ENCODE peak calls at places on chromosomes 13 and 19, in four cellular contexts. One of them, this sample, is unnamed.

GRCh38 chr13:93169980-93170379 is 56.6 kb upstream of the GPC6 start:
- DNase-seq in effector memory CD4-positive, alpha-beta T cell: no peak
- DNase-seq in SK-N-SH: no peak
- DNase-seq in kidney: no peak
- DNase-seq in this sample: no peak

GRCh38 chr19:18416778-18417249 is 2.4 kb upstream of the SSBP4 start:
- DNase-seq in effector memory CD4-positive, alpha-beta T cell: peak; percentile 71
- DNase-seq in SK-N-SH: peak; percentile 92
- DNase-seq in kidney: peak; percentile 98
- DNase-seq in this sample: no peak

GRCh38 chr19:30629086-30629485 is 256.9 kb downstream of the ZNF536 start:
- DNase-seq in effector memory CD4-positive, alpha-beta T cell: no peak
- DNase-seq in SK-N-SH: no peak
- DNase-seq in kidney: no peak
- DNase-seq in this sample: no peak

GRCh38 chr19:32567486-32567885 is 13.5 kb upstream of the PDCD5 start:
- DNase-seq in effector memory CD4-positive, alpha-beta T cell: no peak
- DNase-seq in SK-N-SH: no peak
- DNase-seq in kidney: no peak
- DNase-seq in this sample: no peak

GRCh38 chr19:40690050-40690698 is at the start of gene NUMBL:
- DNase-seq in effector memory CD4-positive, alpha-beta T cell: no peak
- DNase-seq in SK-N-SH: peak; percentile 99
- DNase-seq in kidney: no peak
- DNase-seq in this sample: no peak

GRCh38 chr13:83773961-83774360 is 108.3 kb downstream of the SLITRK1 start:
- DNase-seq in effector memory CD4-positive, alpha-beta T cell: no peak
- DNase-seq in SK-N-SH: no peak
- DNase-seq in kidney: no peak
- DNase-seq in this sample: no peak

GRCh38 chr13:103835052-103835451 is 768.8 kb upstream of the SLC10A2 start:
- DNase-seq in effector memory CD4-positive, alpha-beta T cell: no peak
- DNase-seq in SK-N-SH: no peak
- DNase-seq in kidney: no peak
- DNase-seq in this sample: no peak

GRCh38 chr19:5624154-5624663 is 1.3 kb downstream of the SAFB start:
- DNase-seq in effector memory CD4-positive, alpha-beta T cell: no peak
- DNase-seq in SK-N-SH: peak; percentile 35
- DNase-seq in kidney: no peak
- DNase-seq in this sample: no peak

GRCh38 chr19:4795400-4795799 is 3.9 kb downstream of the FEM1A start:
- DNase-seq in effector memory CD4-positive, alpha-beta T cell: no peak
- DNase-seq in SK-N-SH: no peak
- DNase-seq in kidney: no peak
- DNase-seq in this sample: no peak

GRCh38 chr13:73228546-73228945 is 169.7 kb downstream of the KLF5 start:
- DNase-seq in effector memory CD4-positive, alpha-beta T cell: no peak
- DNase-seq in SK-N-SH: no peak
- DNase-seq in kidney: no peak
- DNase-seq in this sample: no peak

DNA sequence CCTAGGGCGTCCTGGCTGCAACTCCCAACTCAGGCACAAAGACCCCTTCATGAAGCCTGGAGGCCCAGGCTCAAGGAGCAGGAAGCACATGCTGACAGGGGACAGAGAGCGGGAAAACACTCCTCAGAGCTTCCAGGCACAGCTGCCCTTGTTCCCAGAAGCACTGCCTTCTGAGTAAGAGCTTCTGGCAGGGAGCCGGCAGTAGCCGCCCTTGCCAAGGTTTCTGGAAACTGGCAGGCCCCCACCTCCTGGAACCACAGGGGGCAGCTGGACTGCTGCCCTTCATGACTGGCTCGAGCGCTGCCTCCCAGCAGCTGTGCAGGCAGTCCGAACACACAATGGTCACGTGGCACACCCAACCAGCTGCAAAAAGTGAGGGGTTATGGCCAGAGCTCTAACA is 33.6 kb upstream of the EPHX3 start:
- DNase-seq in effector memory CD4-positive, alpha-beta T cell: no peak
- DNase-seq in SK-N-SH: peak; percentile 91
- DNase-seq in kidney: peak; percentile 97
- DNase-seq in this sample: no peak
- H3K36me3 ChIP-seq in effector memory CD4-positive, alpha-beta T cell: peaks cover 93% of the 10 kb centered on the region
- H3K36me3 ChIP-seq in SK-N-SH: peaks cover 68% of the 10 kb centered on the region
- H3K36me3 ChIP-seq in kidney: peaks cover 63% of the 10 kb centered on the region
- H3K36me3 ChIP-seq in this sample: peaks cover 44% of the 10 kb centered on the region

GRCh38 chr19:17170538-17171297 is 44.4 kb upstream of the USE1 start:
- DNase-seq in effector memory CD4-positive, alpha-beta T cell: no peak
- DNase-seq in SK-N-SH: no peak
- DNase-seq in kidney: no peak
- DNase-seq in this sample: no peak
- H3K36me3 ChIP-seq in effector memory CD4-positive, alpha-beta T cell: peaks cover 65% of the 10 kb centered on the region
- H3K36me3 ChIP-seq in SK-N-SH: peaks cover 23% of the 10 kb centered on the region
- H3K36me3 ChIP-seq in kidney: peaks cover 25% of the 10 kb centered on the region
- H3K36me3 ChIP-seq in this sample: peaks cover 23% of the 10 kb centered on the region

GRCh38 chr19:38737921-38738731 is 6.1 kb downstream of the CAPN12 start:
- DNase-seq in effector memory CD4-positive, alpha-beta T cell: no peak
- DNase-seq in SK-N-SH: no peak
- DNase-seq in kidney: peak; percentile 80
- DNase-seq in this sample: no peak
- H3K36me3 ChIP-seq in effector memory CD4-positive, alpha-beta T cell: no peaks in the 10 kb centered on the region
- H3K36me3 ChIP-seq in SK-N-SH: no peaks in the 10 kb centered on the region
- H3K36me3 ChIP-seq in kidney: no peaks in the 10 kb centered on the region
- H3K36me3 ChIP-seq in this sample: no peaks in the 10 kb centered on the region

GRCh38 chr19:11073568-11073967 is 15.7 kb upstream of the LDLR start:
- DNase-seq in effector memory CD4-positive, alpha-beta T cell: no peak
- DNase-seq in SK-N-SH: no peak
- DNase-seq in kidney: no peak
- DNase-seq in this sample: no peak
- H3K36me3 ChIP-seq in effector memory CD4-positive, alpha-beta T cell: no peaks in the 10 kb centered on the region
- H3K36me3 ChIP-seq in SK-N-SH: no peaks in the 10 kb centered on the region
- H3K36me3 ChIP-seq in kidney: no peaks in the 10 kb centered on the region
- H3K36me3 ChIP-seq in this sample: no peaks in the 10 kb centered on the region

GRCh38 chr13:91836554-91836953 is 438.1 kb downstream of the GPC5 start:
- DNase-seq in effector memory CD4-positive, alpha-beta T cell: no peak
- DNase-seq in SK-N-SH: no peak
- DNase-seq in kidney: no peak
- DNase-seq in this sample: no peak
- H3K36me3 ChIP-seq in effector memory CD4-positive, alpha-beta T cell: no peaks in the 10 kb centered on the region
- H3K36me3 ChIP-seq in SK-N-SH: no peaks in the 10 kb centered on the region
- H3K36me3 ChIP-seq in kidney: no peaks in the 10 kb centered on the region
- H3K36me3 ChIP-seq in this sample: no peaks in the 10 kb centered on the region

GRCh38 chr13:20065516-20065915 is 95.3 kb downstream of the GJA3 start:
- DNase-seq in effector memory CD4-positive, alpha-beta T cell: no peak
- DNase-seq in SK-N-SH: no peak
- DNase-seq in kidney: no peak
- DNase-seq in this sample: no peak

GRCh38 chr13:20058476-20058875 is 99.9 kb downstream of the ZMYM2 start:
- DNase-seq in effector memory CD4-positive, alpha-beta T cell: no peak
- DNase-seq in SK-N-SH: no peak
- DNase-seq in kidney: no peak
- DNase-seq in this sample: no peak

GRCh38 chr13:20069956-20070355 is 90.9 kb downstream of the GJA3 start:
- DNase-seq in effector memory CD4-positive, alpha-beta T cell: no peak
- DNase-seq in SK-N-SH: no peak
- DNase-seq in kidney: no peak
- DNase-seq in this sample: no peak

DNA sequence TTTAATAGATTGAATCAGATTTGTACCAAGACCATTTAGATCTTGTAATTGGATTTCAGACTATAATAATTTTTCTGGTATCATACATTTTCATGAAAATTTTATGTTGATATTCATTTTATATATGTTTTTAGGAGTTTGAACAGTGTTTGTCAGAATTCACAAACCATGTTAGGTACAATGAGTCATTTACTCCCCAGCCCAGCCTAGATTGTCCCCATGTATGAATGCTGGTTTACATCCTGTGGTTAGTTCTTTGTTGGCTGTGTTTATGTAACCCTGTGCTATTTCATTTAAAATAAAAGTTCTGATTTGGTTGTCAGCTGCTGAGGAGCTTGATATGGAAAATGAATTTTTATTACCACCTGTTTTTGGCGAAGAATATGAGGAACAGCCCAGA is 96.7 kb downstream of the GJA3 start:
- DNase-seq in effector memory CD4-positive, alpha-beta T cell: no peak
- DNase-seq in SK-N-SH: no peak
- DNase-seq in kidney: no peak
- DNase-seq in this sample: no peak
- H3K36me3 ChIP-seq in effector memory CD4-positive, alpha-beta T cell: peaks cover 79% of the 10 kb centered on the region
- H3K36me3 ChIP-seq in SK-N-SH: peaks cover 85% of the 10 kb centered on the region
- H3K36me3 ChIP-seq in kidney: peaks cover 68% of the 10 kb centered on the region
- H3K36me3 ChIP-seq in this sample: peaks cover 13% of the 10 kb centered on the region

DNA sequence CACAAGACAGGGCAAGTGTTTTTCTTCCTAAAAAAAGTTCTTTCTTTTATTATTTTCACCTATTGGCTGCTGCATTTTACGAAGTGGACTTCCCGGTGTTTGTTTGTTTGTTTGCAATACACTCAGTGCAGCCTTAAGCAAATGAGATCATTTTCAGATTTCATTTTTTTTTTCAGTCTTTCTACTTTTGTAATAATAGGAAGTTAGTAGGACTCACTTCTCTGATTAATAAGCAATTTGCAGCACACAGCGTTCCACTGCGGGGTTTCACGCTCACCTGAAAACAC is 128.3 kb downstream of the STK24 start:
- DNase-seq in effector memory CD4-positive, alpha-beta T cell: no peak
- DNase-seq in SK-N-SH: no peak
- DNase-seq in kidney: no peak
- DNase-seq in this sample: no peak
- H3K36me3 ChIP-seq in effector memory CD4-positive, alpha-beta T cell: peaks cover 25% of the 10 kb centered on the region
- H3K36me3 ChIP-seq in SK-N-SH: peaks cover 59% of the 10 kb centered on the region
- H3K36me3 ChIP-seq in kidney: peaks cover 38% of the 10 kb centered on the region
- H3K36me3 ChIP-seq in this sample: peaks cover 14% of the 10 kb centered on the region

GRCh38 chr19:1227313-1227626 is 10.5 kb downstream of the CBARP start:
- DNase-seq in effector memory CD4-positive, alpha-beta T cell: no peak
- DNase-seq in SK-N-SH: no peak
- DNase-seq in kidney: no peak
- DNase-seq in this sample: no peak

GRCh38 chr19:1227655-1228054 is 10.2 kb downstream of the CBARP start:
- DNase-seq in effector memory CD4-positive, alpha-beta T cell: no peak
- DNase-seq in SK-N-SH: no peak
- DNase-seq in kidney: no peak
- DNase-seq in this sample: no peak

GRCh38 chr19:1226227-1226518 is 11.6 kb downstream of the CBARP start:
- DNase-seq in effector memory CD4-positive, alpha-beta T cell: no peak
- DNase-seq in SK-N-SH: no peak
- DNase-seq in kidney: no peak
- DNase-seq in this sample: no peak

GRCh38 chr19:1225451-1226226 is 12.2 kb downstream of the CBARP start:
- DNase-seq in effector memory CD4-positive, alpha-beta T cell: no peak
- DNase-seq in SK-N-SH: no peak
- DNase-seq in kidney: no peak
- DNase-seq in this sample: no peak

DNA sequence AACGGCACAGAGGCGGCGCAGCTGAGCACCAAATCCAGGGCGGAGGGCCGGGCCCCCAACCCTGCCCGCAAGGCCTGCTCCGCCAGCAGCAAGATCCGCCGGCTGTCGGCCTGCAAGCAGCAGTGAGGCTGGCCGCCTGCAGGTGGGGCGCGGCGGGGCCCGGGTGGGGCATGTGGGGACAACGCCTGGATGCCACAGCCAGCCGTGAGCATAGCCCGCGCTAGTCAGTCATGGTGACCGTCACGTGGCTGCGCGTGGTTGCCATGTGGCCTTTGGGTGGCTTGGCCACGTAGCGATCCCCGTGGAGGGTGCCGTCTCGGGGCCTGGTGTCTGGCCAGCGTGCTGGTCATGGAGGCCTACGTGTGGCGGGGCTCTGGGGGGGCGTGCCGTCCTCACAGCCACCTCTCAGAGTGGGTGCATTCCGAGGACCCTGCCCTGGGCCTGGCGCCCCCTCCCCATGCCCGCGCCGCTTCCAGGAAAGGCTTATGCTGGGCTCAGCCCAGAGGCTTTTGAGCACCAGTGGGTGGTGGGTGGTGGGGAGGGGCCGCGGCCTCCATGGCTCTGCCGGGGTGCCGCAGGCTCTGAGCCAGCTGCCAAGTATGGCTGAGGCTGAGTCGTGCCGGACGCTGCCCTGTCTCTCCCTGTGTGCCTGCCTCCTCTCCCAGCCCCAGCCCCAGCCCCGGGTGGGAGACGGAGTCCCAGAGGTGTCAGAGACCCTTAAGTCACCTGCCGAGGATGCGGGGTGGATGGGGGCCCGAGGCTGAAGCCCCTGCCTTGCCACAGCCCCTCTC is 11.1 kb downstream of the CBARP start:
- DNase-seq in effector memory CD4-positive, alpha-beta T cell: no peak
- DNase-seq in SK-N-SH: no peak
- DNase-seq in kidney: no peak
- DNase-seq in this sample: no peak
- H3K36me3 ChIP-seq in effector memory CD4-positive, alpha-beta T cell: peaks cover 41% of the 10 kb centered on the region
- H3K36me3 ChIP-seq in SK-N-SH: peaks cover 52% of the 10 kb centered on the region
- H3K36me3 ChIP-seq in kidney: no peaks in the 10 kb centered on the region
- H3K36me3 ChIP-seq in this sample: peaks cover 38% of the 10 kb centered on the region

GRCh38 chr13:51371768-51372399 is 32.4 kb downstream of the SERPINE3 start:
- DNase-seq in effector memory CD4-positive, alpha-beta T cell: no peak
- DNase-seq in SK-N-SH: no peak
- DNase-seq in kidney: no peak
- DNase-seq in this sample: no peak
- H3K36me3 ChIP-seq in effector memory CD4-positive, alpha-beta T cell: peaks cover 61% of the 10 kb centered on the region
- H3K36me3 ChIP-seq in SK-N-SH: peaks cover 92% of the 10 kb centered on the region
- H3K36me3 ChIP-seq in kidney: peaks cover 41% of the 10 kb centered on the region
- H3K36me3 ChIP-seq in this sample: peaks cover 7% of the 10 kb centered on the region

GRCh38 chr13:27631156-27631555 is 9.5 kb downstream of the POLR1D start:
- DNase-seq in effector memory CD4-positive, alpha-beta T cell: no peak
- DNase-seq in SK-N-SH: no peak
- DNase-seq in kidney: no peak
- DNase-seq in this sample: no peak
- H3K36me3 ChIP-seq in effector memory CD4-positive, alpha-beta T cell: peaks cover 4% of the 10 kb centered on the region
- H3K36me3 ChIP-seq in SK-N-SH: peaks cover 25% of the 10 kb centered on the region
- H3K36me3 ChIP-seq in kidney: no peaks in the 10 kb centered on the region
- H3K36me3 ChIP-seq in this sample: no peaks in the 10 kb centered on the region